ENCODE peak calls at places on chromosomes 7 and 10, in four cellular contexts. Y is colonic mucosa, S is foreskin keratinocyte, V is GM23248. M is an unnamed sample.

GRCh38 chr10:132616170-132616994 is 78.8 kb downstream of the INPP5A start:
- DNase-seq in S (no peak), V (no peak), Y (no peak), M (no peak)

GRCh38 chr7:1546909-1547776 is 8.9 kb downstream of the TMEM184A start:
- DNase-seq in S (no peak), V (no peak), Y (no peak), M (no peak)

GRCh38 chr10:60238408-60239100 is 151.1 kb downstream of the ANK3 start:
- DNase-seq in V (peak; percentile 49), S (peak; percentile 15), Y (no peak), M (no peak)

GRCh38 chr10:69508738-69509340 is 57.6 kb downstream of the TSPAN15 start:
- DNase-seq in V (no peak), Y (no peak), S (no peak), M (no peak)

GRCh38 chr7:46291064-46291463 is 370.0 kb upstream of the IGFBP3 start:
- DNase-seq in Y (no peak), S (peak; percentile 77), V (peak; percentile 95), M (no peak)

GRCh38 chr7:35860664-35861063 is 59.8 kb downstream of the SEPTIN7 start:
- DNase-seq in S (no peak), Y (no peak), V (no peak), M (no peak)

GRCh38 chr7:132504071-132504470 is 72.2 kb downstream of the PLXNA4 start:
- DNase-seq in S (no peak), V (no peak), Y (no peak), M (no peak)

GRCh38 chr10:77350134-77350533 is 287.5 kb downstream of the KCNMA1 start:
- DNase-seq in V (no peak), Y (no peak), S (peak; percentile 29), M (no peak)

GRCh38 chr10:53025172-53025651 is 252.6 kb upstream of the MBL2 start:
- DNase-seq in Y (no peak), S (no peak), V (peak; percentile 35), M (no peak)

GRCh38 chr10:36173364-36173763 is 531.3 kb upstream of the FZD8 start:
- DNase-seq in S (no peak), V (no peak), Y (no peak), M (no peak)

GRCh38 chr10:104297697-104298660 is 29.0 kb downstream of the GSTO2 start:
- DNase-seq in Y (no peak), S (no peak), V (peak; percentile 46), M (no peak)

GRCh38 chr7:103540986-103541385 is 95.0 kb upstream of the SLC26A5 start:
- DNase-seq in V (peak; percentile 3), Y (no peak), S (no peak), M (no peak)

GRCh38 chr10:80204193-80204714 is 1.1 kb downstream of the ANXA11 start:
- DNase-seq in V (peak; percentile 76), Y (peak; percentile 77), S (peak; percentile 26), M (no peak)

GRCh38 chr10:122515022-122515424 is 45.5 kb upstream of the DMBT1 start:
- DNase-seq in V (no peak), Y (no peak), S (no peak), M (no peak)

GRCh38 chr7:70805360-70805759 is 326.6 kb upstream of the GALNT17 start:
- DNase-seq in S (no peak), Y (no peak), V (no peak), M (no peak)

GRCh38 chr7:34059551-34059840 is 154.2 kb downstream of the BMPER start:
- DNase-seq in S (no peak), V (no peak), Y (no peak), M (no peak)

GRCh38 chr7:158313931-158314330 is 273.7 kb downstream of the PTPRN2 start:
- DNase-seq in V (no peak), Y (no peak), S (no peak), M (no peak)

GRCh38 chr10:113604572-113604971 is 51.7 kb downstream of the HABP2 start:
- DNase-seq in S (no peak), Y (no peak), V (no peak), M (no peak)

GRCh38 chr10:123633636-123634035 is 32.5 kb upstream of the GPR26 start:
- DNase-seq in S (no peak), Y (no peak), V (no peak), M (no peak)

DNA sequence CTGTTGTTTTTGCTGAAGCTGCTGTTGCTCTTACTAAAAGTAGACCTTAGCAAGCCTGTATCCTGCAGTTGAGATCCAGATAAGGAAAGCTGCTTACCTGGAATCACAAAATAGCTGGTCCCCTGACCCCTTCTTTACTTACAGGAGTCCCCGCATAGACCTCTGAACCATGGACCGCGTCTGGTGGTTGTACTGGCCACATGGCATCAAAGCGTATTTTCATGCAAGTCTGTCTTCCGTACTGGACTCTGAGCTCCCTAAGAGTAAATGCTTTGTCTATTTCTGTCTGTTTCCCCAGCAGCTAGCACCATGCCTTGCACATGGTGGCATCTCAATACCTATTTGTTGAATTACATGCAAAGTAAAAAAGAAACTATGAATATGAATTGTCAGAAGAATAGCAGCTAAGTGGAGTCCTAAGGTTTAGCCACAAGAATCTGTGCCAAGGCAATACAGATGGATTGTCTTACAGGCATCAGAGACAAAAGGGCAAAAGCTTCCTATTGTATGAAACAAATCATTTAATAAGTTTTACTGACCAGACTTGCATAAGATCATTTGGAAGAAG is 159.2 kb downstream of the PAXIP1 start:
- DNase-seq in Y (no peak), V (no peak), S (no peak), M (no peak)
- H3K27ac ChIP-seq in Y (no peak overlapping the region), V (no peak overlapping the region), S (no peak overlapping the region), M (no peak overlapping the region)

DNA sequence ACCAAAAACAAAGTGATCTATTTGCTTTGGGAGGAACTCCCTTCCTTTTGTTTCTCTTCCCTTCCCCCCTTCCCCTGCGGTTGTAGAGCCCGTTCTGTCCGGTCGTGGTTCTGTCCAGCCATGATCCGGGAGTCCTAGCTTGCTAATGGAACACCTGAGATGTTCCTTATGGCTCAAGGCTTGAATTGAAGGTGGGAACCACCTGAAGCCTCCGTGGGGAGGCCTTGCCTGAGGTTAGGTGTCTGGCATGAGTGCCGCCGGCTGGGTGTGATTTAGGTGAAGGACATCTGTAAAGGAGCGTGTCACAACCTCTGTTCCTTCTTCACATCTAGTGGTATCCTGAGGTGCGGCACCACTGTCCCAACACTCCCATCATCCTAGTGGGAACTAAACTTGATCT is 46.2 kb downstream of the DAGLB start:
- DNase-seq in Y (no peak), S (no peak), V (no peak), M (no peak)
- H3K27ac ChIP-seq in Y (no peak overlapping the region), S (no peak overlapping the region), V (no peak overlapping the region), M (no peak overlapping the region)

GRCh38 chr10:18195060-18195799 is 55.0 kb downstream of the CACNB2 start:
- DNase-seq in S (no peak), V (peak; percentile 33), Y (no peak), M (no peak)
- H3K27ac ChIP-seq in S (no peak overlapping the region), V (no peak overlapping the region), Y (peak overlapping the region; percentile 22), M (peak overlapping the region; percentile 21)

GRCh38 chr7:130446285-130446684 is 5.5 kb upstream of the CEP41 start:
- DNase-seq in V (no peak), S (no peak), Y (no peak), M (no peak)
- H3K27ac ChIP-seq in V (no peak overlapping the region), S (no peak overlapping the region), Y (no peak overlapping the region), M (no peak overlapping the region)

GRCh38 chr10:107971973-107972372 is 807.5 kb upstream of the SORCS1 start:
- DNase-seq in S (peak; percentile 81), V (peak; percentile 90), Y (no peak), M (no peak)
- H3K27ac ChIP-seq in S (peak overlapping the region; percentile 74), V (peak overlapping the region; percentile 68), Y (no peak overlapping the region), M (no peak overlapping the region)